ENCODE peak calls at places on chromosome 4, in four cellular contexts. R is lower lobe of right lung, U is kidney, T is hepatocyte. X is an unnamed sample.

GRCh38 chr4:8090312-8090711 is 68.3 kb downstream of the ABLIM2 start:
- DNase-seq in R (no peak), U (peak), T (no peak), X (peak)

GRCh38 chr4:73599182-73599581 is 21.1 kb downstream of the RASSF6 start:
- DNase-seq in R (no peak), U (no peak), T (peak), X (no peak)

GRCh38 chr4:173202395-173202794 is 33.8 kb downstream of the GALNT7 start:
- DNase-seq in R (no peak), U (no peak), T (no peak), X (no peak)

GRCh38 chr4:165079476-165079875 is 25.8 kb downstream of the TRIM75 start:
- DNase-seq in R (no peak), U (no peak), T (peak), X (no peak)

GRCh38 chr4:184831153-184831552 is 5.4 kb upstream of the ACSL1 start:
- DNase-seq in R (no peak), U (no peak), T (no peak), X (no peak)

GRCh38 chr4:182325848-182326255 is 82.7 kb downstream of the TENM3 start:
- DNase-seq in R (no peak), U (no peak), T (no peak), X (no peak)

GRCh38 chr4:41129128-41129754 is 85.1 kb downstream of the APBB2 start:
- DNase-seq in R (no peak), U (no peak), T (no peak), X (no peak)

GRCh38 chr4:95204873-95205272 is 343.9 kb downstream of the UNC5C start:
- DNase-seq in R (no peak), U (no peak), T (no peak), X (no peak)

GRCh38 chr4:74654230-74654681 is 140.1 kb downstream of the BTC start:
- DNase-seq in R (no peak), U (no peak), T (peak), X (no peak)

GRCh38 chr4:123350191-123350544 is 46.4 kb upstream of the SPRY1 start:
- DNase-seq in R (no peak), U (no peak), T (peak), X (no peak)

DNA sequence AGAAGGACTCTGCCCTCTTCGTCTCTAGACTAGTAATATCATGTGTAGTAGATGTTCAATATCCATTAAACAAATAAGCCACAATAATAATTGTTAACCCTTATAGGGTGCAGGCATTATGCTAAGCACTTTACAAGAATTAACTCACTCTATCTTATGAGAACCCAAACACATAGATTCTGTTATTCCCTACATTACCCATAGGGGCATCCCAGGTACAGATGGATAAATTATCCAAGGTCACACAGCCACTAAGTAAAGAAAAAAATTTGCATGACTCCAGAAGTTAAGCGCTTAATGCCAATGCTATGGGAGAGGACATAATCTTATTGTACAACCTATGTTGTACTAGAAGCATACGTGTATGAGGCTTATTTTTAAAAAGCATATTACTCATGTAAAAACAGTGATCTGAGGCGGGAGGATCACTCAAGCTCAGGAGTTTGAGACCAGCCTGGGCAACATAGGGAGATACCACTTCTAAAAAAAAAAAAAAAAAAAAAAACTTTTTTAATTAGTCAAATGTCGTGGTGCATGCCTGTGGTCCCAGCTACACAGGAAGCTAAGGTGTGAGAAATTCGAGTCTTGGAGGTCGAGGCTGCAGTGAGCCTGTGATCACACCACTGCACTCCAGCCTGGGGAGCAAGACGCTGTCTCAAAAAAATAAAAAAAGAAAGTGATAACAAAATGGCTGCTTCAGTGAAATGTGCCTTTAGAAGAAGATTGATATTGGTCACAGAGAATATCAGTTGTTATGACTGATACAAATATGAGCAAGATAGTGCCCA is 13.6 kb downstream of the LDB2 start:
- DNase-seq in R (no peak), U (no peak), T (no peak), X (no peak)
- TF ChIP-seq CTCF in R (no peak), U (no peak), T (no peak), X (peak)

GRCh38 chr4:23923840-23924239 is 34.0 kb upstream of the PPARGC1A start:
- DNase-seq in R (no peak), U (no peak), T (no peak), X (no peak)
- TF ChIP-seq CTCF in R (no peak), U (peak), T (no peak), X (no peak)

GRCh38 chr4:28744066-28744465 is 1883.4 kb downstream of the STIM2 start:
- DNase-seq in R (no peak), U (no peak), T (no peak), X (no peak)
- TF ChIP-seq CTCF in R (no peak), U (no peak), T (no peak), X (no peak)

GRCh38 chr4:65999518-65999871 is 329.2 kb upstream of the EPHA5 start:
- DNase-seq in R (no peak), U (no peak), T (no peak), X (no peak)
- TF ChIP-seq CTCF in R (no peak), U (no peak), T (no peak), X (no peak)

GRCh38 chr4:47462799-47463234 is 685 bp downstream of the COMMD8 start:
- DNase-seq in R (no peak), U (no peak), T (no peak), X (no peak)

GRCh38 chr4:47465008-47465407 is 1.5 kb upstream of the COMMD8 start:
- DNase-seq in R (no peak), U (no peak), T (no peak), X (no peak)

GRCh38 chr4:47468686-47469365 is 5.3 kb upstream of the COMMD8 start:
- DNase-seq in R (no peak), U (no peak), T (no peak), X (no peak)

GRCh38 chr4:47466061-47466785 is 2.7 kb upstream of the COMMD8 start:
- DNase-seq in R (no peak), U (no peak), T (no peak), X (no peak)

DNA sequence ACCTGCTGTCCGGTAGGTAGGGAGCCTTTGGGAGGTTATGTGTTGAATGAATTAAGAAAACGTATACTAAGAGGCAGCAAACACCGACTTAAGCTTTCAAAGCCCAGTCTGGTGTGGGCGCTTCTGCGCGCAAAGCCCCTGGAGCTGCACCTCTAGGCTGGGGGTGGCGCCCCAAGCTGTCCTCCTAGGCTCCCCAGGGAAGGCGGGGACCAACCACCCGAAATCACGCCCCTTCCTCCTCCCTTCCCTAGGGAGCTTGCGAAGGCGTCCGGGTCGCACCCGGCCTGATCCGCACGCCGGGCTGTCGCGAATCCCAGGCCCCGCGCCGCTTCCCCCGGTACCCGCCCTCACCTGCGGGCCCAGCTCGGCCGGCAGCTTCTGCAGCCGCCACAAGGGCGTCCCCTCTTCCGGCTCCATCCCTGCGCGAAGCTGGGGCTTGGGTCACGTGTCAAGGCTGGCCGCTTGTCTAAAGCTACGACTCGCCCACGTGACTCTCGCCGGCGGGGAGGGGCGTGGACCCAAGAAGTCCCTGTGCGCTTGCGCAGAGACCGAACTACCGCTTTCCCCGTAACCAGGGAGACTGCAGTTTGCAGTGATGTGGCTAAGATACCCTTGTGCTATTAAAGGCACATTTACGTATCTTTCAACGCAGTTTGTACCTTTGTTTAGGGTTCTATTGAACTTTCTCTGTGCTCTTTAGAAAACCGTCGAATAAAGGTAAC is at the start of gene COMMD8:
- DNase-seq in R (peak), U (peak), T (peak), X (peak)
- TF ChIP-seq CTCF in R (peak), U (peak), T (peak), X (peak)

GRCh38 chr4:27316176-27316575 is 455.5 kb downstream of the STIM2 start:
- DNase-seq in R (no peak), U (no peak), T (peak), X (no peak)

GRCh38 chr4:27315625-27316024 is 455.0 kb downstream of the STIM2 start:
- DNase-seq in R (no peak), U (no peak), T (no peak), X (no peak)

GRCh38 chr4:27318740-27319139 is 458.1 kb downstream of the STIM2 start:
- DNase-seq in R (no peak), U (no peak), T (peak), X (no peak)
- TF ChIP-seq CTCF in R (no peak), U (peak), T (peak), X (peak)

GRCh38 chr4:16202598-16202997 is 23.7 kb downstream of the TAPT1 start:
- DNase-seq in R (no peak), U (no peak), T (no peak), X (no peak)

GRCh38 chr4:16198271-16198670 is 28.0 kb downstream of the TAPT1 start:
- DNase-seq in R (no peak), U (no peak), T (no peak), X (no peak)

GRCh38 chr4:16196482-16197393 is 29.5 kb downstream of the TAPT1 start:
- DNase-seq in R (no peak), U (no peak), T (peak), X (no peak)

GRCh38 chr4:16197842-16198241 is 28.4 kb downstream of the TAPT1 start:
- DNase-seq in R (no peak), U (no peak), T (no peak), X (no peak)

GRCh38 chr4:16199132-16199531 is 27.1 kb downstream of the TAPT1 start:
- DNase-seq in R (no peak), U (no peak), T (peak), X (no peak)
- TF ChIP-seq CTCF in R (peak), U (peak), T (peak), X (peak)

DNA sequence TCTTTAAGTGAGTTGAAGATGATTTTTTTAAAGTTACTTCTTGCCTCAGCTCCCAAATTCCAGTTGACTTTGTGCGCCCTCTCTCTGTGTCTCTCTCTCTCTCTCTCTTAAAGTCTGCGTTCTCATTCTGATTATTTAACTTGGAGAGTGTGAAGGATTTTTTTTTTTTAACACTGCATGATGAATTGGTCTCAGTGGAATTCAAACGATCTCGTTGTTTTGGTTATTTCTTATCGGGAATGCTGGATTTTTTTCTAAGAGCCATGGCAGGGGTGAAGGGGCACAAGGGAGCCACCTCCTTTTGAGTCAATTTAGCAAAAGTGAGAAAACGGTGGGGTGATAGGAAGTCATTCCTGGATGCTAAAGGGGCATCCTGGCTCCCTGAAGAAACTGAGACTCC is 176.1 kb downstream of the SHROOM3 start:
- DNase-seq in R (no peak), U (no peak), T (no peak), X (no peak)
- TF ChIP-seq CTCF in R (no peak), U (no peak), T (no peak), X (peak)

DNA sequence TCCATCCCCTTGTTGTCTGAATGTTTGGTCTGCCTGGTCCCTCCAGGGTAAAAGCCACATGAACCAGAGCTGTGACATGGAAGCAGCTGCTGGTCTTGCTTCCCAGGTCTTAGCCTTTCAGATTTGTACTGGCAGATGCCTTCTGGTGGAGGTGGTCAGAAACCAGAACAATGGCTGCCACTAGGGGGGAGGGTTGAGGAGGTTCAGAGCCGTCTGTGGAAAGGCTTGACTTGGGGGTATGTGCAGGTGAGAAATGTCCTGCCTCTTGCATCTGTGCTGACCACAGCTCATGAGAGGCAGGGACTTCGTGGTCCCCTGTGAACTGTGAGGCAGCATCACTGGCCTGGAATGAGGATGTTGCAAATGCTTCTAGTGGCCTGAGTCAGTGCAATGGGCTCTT is 144.2 kb upstream of the WDR1 start:
- DNase-seq in R (no peak), U (no peak), T (no peak), X (no peak)
- TF ChIP-seq CTCF in R (no peak), U (no peak), T (no peak), X (no peak)

GRCh38 chr4:93670434-93670833 is 158.1 kb upstream of the ATOH1 start:
- DNase-seq in R (no peak), U (no peak), T (no peak), X (no peak)
- TF ChIP-seq CTCF in R (no peak), U (no peak), T (no peak), X (no peak)

X was measured in chondrocyte.